ENCODE peak calls at places on chromosome 5, in ten cellular contexts. O is tibial artery; L is H1; T is mesenchymal stem cell; P is H9; B is lower lobe of right lung; H is effector memory CD4-positive, alpha-beta T cell; Y is esophagus squamous epithelium; N is colonic mucosa; J is A549. E is an unnamed sample. For H3K9me3 and H3K4me1, the result is how much of the 10 kb centered on the place peaks cover.

GRCh38 chr5:103397996-103398581 is 139.5 kb downstream of the MACIR start:
- DNase-seq in O (no peak), L (no peak), T (peak), P (no peak), B (no peak), H (no peak), Y (no peak), N (no peak), J (no peak), E (no peak)

GRCh38 chr5:38465045-38465444 is 91.4 kb downstream of the LIFR start:
- DNase-seq in O (no peak), L (no peak), T (no peak), P (no peak), B (no peak), H (no peak), Y (no peak), N (no peak), J (no peak), E (no peak)

GRCh38 chr5:96961053-96961452 is 25.2 kb downstream of the LNPEP start:
- DNase-seq in O (no peak), L (no peak), T (no peak), P (no peak), B (no peak), H (no peak), Y (no peak), N (no peak), J (no peak), E (no peak)

GRCh38 chr5:124706729-124707361 is 39.6 kb downstream of the ZNF608 start:
- DNase-seq in O (no peak), L (no peak), T (peak), P (no peak), B (peak), H (no peak), Y (no peak), N (peak), J (no peak), E (peak)

GRCh38 chr5:135221187-135221473 is 177.9 kb downstream of the MACROH2A1 start:
- DNase-seq in O (no peak), L (no peak), T (no peak), P (no peak), B (no peak), H (no peak), Y (no peak), N (no peak), J (no peak), E (no peak)

GRCh38 chr5:154663424-154663823 is 91.8 kb upstream of the LARP1 start:
- DNase-seq in O (no peak), L (no peak), T (no peak), P (no peak), B (no peak), H (no peak), Y (no peak), N (no peak), J (no peak), E (no peak)

GRCh38 chr5:1641560-1642166 is 117.9 kb upstream of the LPCAT1 start:
- DNase-seq in O (peak), L (no peak), T (peak), P (peak), B (peak), H (peak), Y (peak), N (peak), J (peak), E (peak)

GRCh38 chr5:56919942-56920662 is 10.7 kb downstream of the SETD9 start:
- DNase-seq in O (no peak), L (no peak), T (no peak), P (no peak), B (no peak), H (no peak), Y (no peak), N (no peak), J (no peak), E (no peak)

GRCh38 chr5:88675758-88676636 is 207.0 kb downstream of the MEF2C start:
- DNase-seq in O (no peak), L (peak), T (peak), P (peak), B (no peak), H (no peak), Y (no peak), N (peak), J (peak), E (no peak)

GRCh38 chr5:40601198-40601868 is 78.4 kb upstream of the PTGER4 start:
- DNase-seq in O (no peak), L (no peak), T (no peak), P (no peak), B (no peak), H (no peak), Y (no peak), N (no peak), J (no peak), E (no peak)

GRCh38 chr5:128470663-128471062 is 67.4 kb downstream of the FBN2 start:
- DNase-seq in O (no peak), L (no peak), T (peak), P (no peak), B (no peak), H (no peak), Y (no peak), N (no peak), J (no peak), E (no peak)

GRCh38 chr5:111572561-111572960 is 60.2 kb upstream of the STARD4 start:
- DNase-seq in O (no peak), L (no peak), T (no peak), P (no peak), B (no peak), H (no peak), Y (no peak), N (no peak), J (no peak), E (no peak)

GRCh38 chr5:172789687-172790495 is 18.9 kb upstream of the DUSP1 start:
- DNase-seq in O (no peak), L (no peak), T (peak), P (peak), B (peak), H (no peak), Y (no peak), N (peak), J (no peak), E (peak)

GRCh38 chr5:109690456-109691247 is 925 bp downstream of the MAN2A1 start:
- DNase-seq in O (peak), L (peak), T (peak), P (peak), B (peak), H (peak), Y (no peak), N (peak), J (peak), E (peak)

GRCh38 chr5:13591621-13592020 is 352.9 kb downstream of the DNAH5 start:
- DNase-seq in O (no peak), L (no peak), T (peak), P (no peak), B (no peak), H (no peak), Y (no peak), N (no peak), J (peak), E (no peak)

GRCh38 chr5:116479776-116480675 is 94.6 kb downstream of the SEMA6A start:
- DNase-seq in O (no peak), L (no peak), T (no peak), P (no peak), B (no peak), H (no peak), Y (no peak), N (no peak), J (no peak), E (no peak)

GRCh38 chr5:142977363-142978051 is 207.3 kb downstream of the ARHGAP26 start:
- DNase-seq in O (no peak), L (no peak), T (peak), P (no peak), B (no peak), H (peak), Y (no peak), N (no peak), J (no peak), E (no peak)

GRCh38 chr5:142981886-142982820 is 212.0 kb downstream of the ARHGAP26 start:
- DNase-seq in O (peak), L (no peak), T (peak), P (no peak), B (peak), H (no peak), Y (no peak), N (peak), J (no peak), E (peak)

GRCh38 chr5:6587171-6587570 is 45.7 kb downstream of the NSUN2 start:
- DNase-seq in O (no peak), L (no peak), T (no peak), P (no peak), B (no peak), H (no peak), Y (no peak), N (no peak), J (no peak), E (no peak)

GRCh38 chr5:42772265-42772993 is 15.8 kb downstream of the CCDC152 start:
- DNase-seq in O (peak), L (no peak), T (no peak), P (no peak), B (no peak), H (no peak), Y (no peak), N (no peak), J (no peak), E (no peak)

GRCh38 chr5:139574641-139575312 is 13.6 kb downstream of the UBE2D2 start:
- DNase-seq in O (no peak), L (no peak), T (peak), P (no peak), B (no peak), H (no peak), Y (no peak), N (no peak), J (peak), E (no peak)

GRCh38 chr5:106875591-106876297 is 795.0 kb downstream of the EFNA5 start:
- DNase-seq in O (no peak), L (peak), T (peak), P (peak), B (no peak), H (no peak), Y (no peak), N (no peak), J (peak), E (no peak)

GRCh38 chr5:43191740-43192557 is at the start of gene NIM1K:
- DNase-seq in O (peak), L (peak), T (peak), P (peak), B (peak), H (no peak), Y (no peak), N (peak), J (peak), E (peak)

GRCh38 chr5:2505217-2505616 is 246.3 kb downstream of the IRX2 start:
- DNase-seq in O (no peak), L (no peak), T (no peak), P (peak), B (no peak), H (no peak), Y (no peak), N (no peak), J (no peak), E (no peak)

GRCh38 chr5:38598296-38598993 is 42.0 kb upstream of the LIFR start:
- DNase-seq in O (no peak), L (no peak), T (no peak), P (no peak), B (no peak), H (no peak), Y (no peak), N (no peak), J (no peak), E (no peak)

GRCh38 chr5:143244000-143244736 is 159.3 kb downstream of the NR3C1 start:
- DNase-seq in O (peak), L (no peak), T (peak), P (no peak), B (no peak), H (no peak), Y (peak), N (peak), J (peak), E (peak)

GRCh38 chr5:110932755-110933488 is 138.6 kb upstream of the TSLP start:
- DNase-seq in O (no peak), L (no peak), T (no peak), P (no peak), B (no peak), H (no peak), Y (no peak), N (no peak), J (no peak), E (no peak)

GRCh38 chr5:125412561-125413535 is 666.4 kb upstream of the ZNF608 start:
- DNase-seq in O (peak), L (peak), T (peak), P (peak), B (peak), H (no peak), Y (no peak), N (peak), J (peak), E (peak)

GRCh38 chr5:149422429-149423286 is 43.6 kb upstream of the IL17B start:
- DNase-seq in O (no peak), L (no peak), T (peak), P (peak), B (peak), H (no peak), Y (no peak), N (peak), J (no peak), E (no peak)

GRCh38 chr5:132408456-132408855 is 38.9 kb downstream of the SLC22A5 start:
- DNase-seq in O (no peak), L (no peak), T (no peak), P (no peak), B (no peak), H (no peak), Y (no peak), N (no peak), J (no peak), E (no peak)

GRCh38 chr5:179120421-179120861 is 60.3 kb downstream of the ZNF354C start:
- DNase-seq in O (no peak), L (no peak), T (no peak), P (no peak), B (peak), H (no peak), Y (no peak), N (peak), J (no peak), E (no peak)

GRCh38 chr5:179122411-179123108 is 62.4 kb downstream of the ZNF354C start:
- DNase-seq in O (no peak), L (peak), T (no peak), P (no peak), B (peak), H (no peak), Y (no peak), N (peak), J (no peak), E (no peak)

GRCh38 chr5:179123109-179123426 is 62.9 kb downstream of the ZNF354C start:
- DNase-seq in O (no peak), L (peak), T (no peak), P (no peak), B (peak), H (no peak), Y (no peak), N (no peak), J (no peak), E (no peak)

GRCh38 chr5:179120951-179121666 is 60.9 kb downstream of the ZNF354C start:
- DNase-seq in O (no peak), L (no peak), T (no peak), P (no peak), B (peak), H (no peak), Y (no peak), N (peak), J (no peak), E (no peak)

DNA sequence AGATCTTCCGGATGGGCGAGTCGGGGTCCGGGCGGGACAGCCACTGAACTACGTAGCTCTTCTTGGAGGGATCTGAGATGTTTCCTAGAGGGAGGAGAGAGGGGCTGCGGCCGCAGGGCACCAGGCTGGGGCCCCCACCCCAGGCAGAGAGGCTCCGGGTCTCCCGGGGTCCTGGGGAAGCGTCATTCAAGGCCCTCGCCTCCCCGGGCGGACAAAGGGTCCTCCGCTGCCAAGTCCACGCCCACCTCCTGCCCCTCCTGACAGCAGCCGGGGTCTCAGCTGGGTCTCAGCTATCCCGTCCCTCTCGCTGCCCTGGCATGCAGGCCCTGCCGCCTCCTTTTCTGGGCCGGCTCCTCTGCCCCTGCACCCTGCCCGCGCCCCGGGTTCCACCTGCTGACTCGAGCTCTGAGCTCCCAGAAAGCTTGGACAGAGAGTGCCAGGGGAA is 61.5 kb downstream of the ZNF354C start:
- DNase-seq in O (no peak), L (no peak), T (no peak), P (no peak), B (peak), H (no peak), Y (no peak), N (no peak), J (no peak), E (no peak)
- H3K9me3 ChIP-seq in O (under half), L (under half), T (under half), P (under half), B (under half), H (under half), Y (under half), N (under half), J (under half), E (under half)

GRCh38 chr5:122751293-122751753 is 23.6 kb upstream of the SNX2 start:
- DNase-seq in O (no peak), L (peak), T (peak), P (peak), B (no peak), H (no peak), Y (no peak), N (no peak), J (peak), E (no peak)
- H3K4me1 ChIP-seq in O (under half), L (under half), T (under half), P (under half), B (under half), H (under half), Y (under half), N (under half), J (under half), E (under half)

GRCh38 chr5:59831341-59831989 is 62.1 kb downstream of the PDE4D start:
- DNase-seq in O (no peak), L (no peak), T (peak), P (no peak), B (no peak), H (no peak), Y (no peak), N (no peak), J (no peak), E (no peak)
- H3K9me3 ChIP-seq in O (under half), L (under half), T (under half), P (under half), B (under half), H (under half), Y (under half), N (under half), J (under half), E (under half)

DNA sequence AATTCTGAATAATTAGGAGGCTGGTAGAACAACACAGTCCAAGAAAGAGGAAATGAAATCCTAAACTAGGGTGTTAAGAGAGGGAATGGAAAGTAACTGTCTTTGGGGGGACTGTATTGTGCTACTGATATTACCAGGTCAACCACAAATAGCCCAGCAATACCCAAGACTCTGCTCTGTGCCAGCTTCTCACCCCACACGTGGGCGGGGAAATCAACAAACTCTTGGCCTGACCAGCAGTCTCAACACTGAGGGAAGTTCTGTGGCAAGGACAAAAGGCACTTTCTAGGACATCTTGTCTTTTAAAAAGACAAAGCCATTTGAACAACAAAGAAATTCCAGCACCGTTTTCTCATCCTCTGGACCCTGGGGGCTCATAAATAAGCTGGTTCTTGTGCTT is 297.7 kb downstream of the CWC27 start:
- DNase-seq in O (peak), L (no peak), T (no peak), P (no peak), B (peak), H (no peak), Y (no peak), N (no peak), J (no peak), E (no peak)
- H3K4me1 ChIP-seq in O (under half), L (under half), T (under half), P (under half), B (under half), H (under half), Y (under half), N (under half), J (under half), E (under half)

GRCh38 chr5:45105491-45105994 is 296.8 kb downstream of the MRPS30 start:
- DNase-seq in O (no peak), L (no peak), T (no peak), P (no peak), B (no peak), H (no peak), Y (no peak), N (no peak), J (no peak), E (no peak)

GRCh38 chr5:45098483-45098882 is 289.7 kb downstream of the MRPS30 start:
- DNase-seq in O (no peak), L (no peak), T (no peak), P (no peak), B (no peak), H (no peak), Y (no peak), N (no peak), J (no peak), E (no peak)

DNA sequence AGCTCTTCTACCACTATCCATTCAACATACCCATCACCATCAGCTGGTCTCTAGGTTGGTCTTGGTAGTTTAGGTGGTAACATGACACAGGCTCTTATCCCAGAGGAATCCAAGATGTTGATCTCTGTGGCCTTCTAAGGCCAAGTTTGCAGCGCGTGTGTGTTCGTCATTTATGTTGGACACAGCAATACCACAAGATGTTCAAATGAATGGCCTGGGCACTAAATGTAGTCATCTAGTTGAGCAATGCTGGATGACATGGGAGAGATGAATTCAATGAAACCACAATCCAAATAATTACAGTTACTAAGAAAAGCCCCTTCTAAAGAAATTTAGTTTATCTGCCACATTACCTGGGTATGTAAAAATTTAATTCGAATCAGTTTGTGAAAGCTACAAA is 292.4 kb downstream of the MRPS30 start:
- DNase-seq in O (no peak), L (no peak), T (no peak), P (no peak), B (no peak), H (no peak), Y (no peak), N (no peak), J (no peak), E (no peak)
- H3K9me3 ChIP-seq in O (under half), L (under half), T (under half), P (under half), B (under half), H (under half), Y (under half), N (under half), J (under half), E (under half)

GRCh38 chr5:129608350-129608749 is 139.5 kb upstream of the MINAR2 start:
- DNase-seq in O (no peak), L (no peak), T (no peak), P (no peak), B (no peak), H (no peak), Y (no peak), N (no peak), J (no peak), E (no peak)
- H3K4me1 ChIP-seq in O (under half), L (under half), T (under half), P (under half), B (under half), H (under half), Y (under half), N (under half), J (under half), E (under half)

GRCh38 chr5:83767409-83767992 is 46.8 kb upstream of the HAPLN1 start:
- DNase-seq in O (no peak), L (no peak), T (peak), P (no peak), B (no peak), H (no peak), Y (no peak), N (no peak), J (peak), E (no peak)
- H3K9me3 ChIP-seq in O (under half), L (under half), T (under half), P (under half), B (under half), H (under half), Y (under half), N (under half), J (under half), E (under half)

GRCh38 chr5:14672508-14673394 is 8.2 kb downstream of the OTULIN start:
- DNase-seq in O (no peak), L (no peak), T (peak), P (no peak), B (no peak), H (no peak), Y (no peak), N (no peak), J (no peak), E (no peak)
- H3K4me1 ChIP-seq in O (under half), L (under half), T (under half), P (under half), B (half or more), H (under half), Y (under half), N (under half), J (under half), E (under half)

DNA sequence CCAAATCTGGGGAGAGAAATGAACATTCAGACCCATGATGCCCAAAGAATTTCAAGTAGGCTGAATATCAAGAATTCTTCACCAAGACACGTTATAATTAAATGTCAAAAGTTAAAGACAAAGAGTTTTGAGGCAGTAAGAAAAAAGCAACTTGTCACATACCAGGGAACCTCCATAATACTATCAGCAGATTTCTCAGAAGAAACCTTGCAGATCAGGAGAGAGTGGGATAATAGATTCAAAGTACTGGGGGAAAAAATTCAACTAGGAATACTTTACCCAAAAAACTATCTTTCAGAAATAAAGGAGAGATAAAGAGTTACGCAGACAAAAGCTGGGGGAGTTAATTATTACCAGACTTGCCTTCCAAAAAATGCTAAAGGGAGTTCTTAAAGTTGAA is 516.0 kb downstream of the CETN3 start:
- DNase-seq in O (no peak), L (no peak), T (no peak), P (no peak), B (no peak), H (no peak), Y (no peak), N (no peak), J (no peak), E (no peak)
- H3K9me3 ChIP-seq in O (under half), L (under half), T (half or more), P (under half), B (under half), H (under half), Y (under half), N (under half), J (under half), E (under half)